ENCODE peak calls at places on chromosomes 4 and X, in six cellular contexts. B is HCT116, G is mesenchymal stem cell, E is fibroblast of lung, D is GM23248, V is astrocyte. U is an unnamed sample. For H3K36me3, the result is how much of the 10 kb centered on the place peaks cover.

GRCh38 chr4:87032884-87033533 is 98.2 kb downstream of the AFF1 start:
- DNase-seq in V (peak), E (peak), D (peak), G (peak), B (no peak), U (peak)

GRCh38 chr4:47664051-47664826 is 173.6 kb downstream of the CORIN start:
- DNase-seq in D (no peak), G (no peak), B (no peak), V (no peak), E (no peak), U (no peak)

GRCh38 chr4:92566284-92566683 is 262.5 kb downstream of the GRID2 start:
- DNase-seq in B (no peak), E (no peak), G (no peak), V (no peak), D (no peak), U (no peak)

GRCh38 chr4:93751410-93751809 is 77.1 kb upstream of the ATOH1 start:
- DNase-seq in G (no peak), B (no peak), V (no peak), D (no peak), E (no peak), U (no peak)

GRCh38 chrX:118495958-118496762 is 545 bp downstream of the DOCK11 start:
- DNase-seq in D (peak), G (peak), E (peak), V (no peak), B (no peak), U (peak)

GRCh38 chr4:2790583-2791517 is 2.0 kb upstream of the SH3BP2 start:
- DNase-seq in D (no peak), B (no peak), G (no peak), V (no peak), E (no peak), U (peak)

GRCh38 chrX:74297766-74298165 is 6.2 kb upstream of the ZCCHC13 start:
- DNase-seq in V (no peak), B (no peak), D (no peak), E (no peak), G (no peak), U (no peak)

GRCh38 chr4:7430965-7431695 is 3.6 kb downstream of the PSAPL1 start:
- DNase-seq in G (no peak), V (no peak), E (no peak), B (no peak), D (no peak), U (peak)

GRCh38 chr4:23728971-23729370 is 160.9 kb downstream of the PPARGC1A start:
- DNase-seq in G (no peak), E (no peak), D (no peak), B (no peak), V (peak), U (no peak)

GRCh38 chr4:25320374-25321172 is 8.0 kb downstream of the ZCCHC4 start:
- DNase-seq in B (no peak), E (peak), V (peak), G (peak), D (peak), U (peak)
- H2AFZ ChIP-seq in B (no peak), E (no peak), V (peak), G (no peak), D (peak), U (peak)

GRCh38 chr4:124526321-124526720 is 186.2 kb downstream of the ANKRD50 start:
- DNase-seq in G (no peak), B (no peak), E (peak), V (no peak), D (no peak), U (no peak)
- H3K4me2 ChIP-seq in G (no peak), B (no peak), E (no peak), V (no peak), D (no peak), U (no peak)

GRCh38 chrX:154441984-154442707 is 1.8 kb upstream of the FAM50A start:
- DNase-seq in D (no peak), V (no peak), G (no peak), E (no peak), B (no peak), U (peak)
- H3K36me3 ChIP-seq in D (under half), V (under half), G (under half), E (under half), B (under half), U (under half)

GRCh38 chrX:150365051-150365952 is 2.2 kb downstream of the MAMLD1 start:
- DNase-seq in E (peak), V (peak), D (peak), G (peak), B (peak), U (peak)

GRCh38 chrX:150364347-150365050 is 1.4 kb downstream of the MAMLD1 start:
- DNase-seq in E (peak), G (peak), V (no peak), D (peak), B (no peak), U (no peak)

GRCh38 chrX:150362599-150363481 is at the start of gene MAMLD1:
- DNase-seq in V (peak), B (peak), G (peak), E (peak), D (peak), U (peak)

GRCh38 chrX:150361777-150362351 is 1.3 kb upstream of the MAMLD1 start:
- DNase-seq in V (peak), B (no peak), E (no peak), G (peak), D (peak), U (peak)

GRCh38 chrX:150363561-150364346 is 637 bp downstream of the MAMLD1 start:
- DNase-seq in G (peak), E (peak), D (peak), B (no peak), V (no peak), U (no peak)
- H2AFZ ChIP-seq in G (no peak), E (no peak), D (peak), B (no peak), V (peak), U (peak)

GRCh38 chr4:88597970-88598369 is 5.7 kb downstream of the HERC3 start:
- DNase-seq in G (no peak), B (no peak), E (no peak), D (no peak), V (no peak), U (no peak)

GRCh38 chr4:88599714-88600113 is 7.4 kb downstream of the HERC3 start:
- DNase-seq in E (no peak), D (no peak), G (no peak), V (peak), B (no peak), U (no peak)

GRCh38 chr4:88604978-88605678 is 12.8 kb downstream of the HERC3 start:
- DNase-seq in E (no peak), B (no peak), G (no peak), D (no peak), V (no peak), U (no peak)

GRCh38 chr4:88599298-88599697 is 7.0 kb downstream of the HERC3 start:
- DNase-seq in D (peak), B (no peak), G (peak), V (peak), E (peak), U (no peak)

GRCh38 chr4:88600129-88600849 is 8.0 kb downstream of the HERC3 start:
- DNase-seq in G (peak), E (peak), V (peak), B (no peak), D (peak), U (no peak)
- H3K4me2 ChIP-seq in G (no peak), E (peak), V (peak), B (no peak), D (peak), U (peak)

GRCh38 chr4:71025654-71026053 is 32.2 kb downstream of the DCK start:
- DNase-seq in B (no peak), D (no peak), V (no peak), E (no peak), G (peak), U (no peak)
- H3K36me3 ChIP-seq in B (under half), D (under half), V (under half), E (under half), G (under half), U (under half)

GRCh38 chr4:85448880-85449763 is 25.8 kb upstream of the ARHGAP24 start:
- DNase-seq in G (no peak), D (no peak), V (no peak), B (no peak), E (no peak), U (no peak)

GRCh38 chr4:85457752-85458467 is 17.0 kb upstream of the ARHGAP24 start:
- DNase-seq in B (no peak), G (peak), V (no peak), E (peak), D (no peak), U (no peak)

GRCh38 chr4:85446462-85446861 is 28.5 kb upstream of the ARHGAP24 start:
- DNase-seq in V (no peak), B (no peak), D (no peak), E (no peak), G (no peak), U (no peak)

GRCh38 chr4:85455942-85456341 is 19.0 kb upstream of the ARHGAP24 start:
- DNase-seq in G (no peak), D (no peak), E (no peak), B (no peak), V (no peak), U (no peak)

DNA sequence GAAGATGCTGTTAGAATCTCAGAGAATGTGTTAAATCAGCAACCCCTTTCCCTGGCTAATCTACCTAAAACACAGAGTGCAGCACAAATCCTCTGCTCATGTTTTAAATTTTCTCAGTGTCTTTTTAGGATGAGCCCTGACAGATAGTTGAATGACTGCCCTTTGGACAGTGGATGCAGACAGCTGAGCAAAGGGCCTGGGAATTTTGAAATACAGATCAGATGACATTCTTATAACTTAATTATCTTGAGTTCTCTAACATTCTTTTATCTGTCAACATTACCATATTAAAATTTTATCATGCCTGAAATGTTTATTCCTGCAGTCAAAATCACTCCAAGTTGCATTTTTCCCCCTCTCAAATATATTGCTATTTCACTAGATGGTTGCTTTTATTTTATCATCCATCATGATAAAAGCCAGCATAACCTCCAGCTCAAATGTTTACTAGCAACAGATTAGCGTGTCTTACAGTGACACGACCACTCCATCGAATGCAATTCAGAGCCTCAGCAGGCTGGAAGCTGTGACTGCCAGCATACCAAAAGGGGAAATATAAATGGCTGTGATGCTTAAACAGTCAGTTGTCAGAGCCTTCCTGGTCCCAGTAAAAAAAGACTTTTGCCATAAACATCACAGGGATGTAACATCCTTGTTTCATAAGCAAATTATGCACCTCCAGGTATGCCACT is 22.7 kb upstream of the ARHGAP24 start:
- DNase-seq in E (no peak), G (no peak), D (no peak), B (no peak), V (no peak), U (no peak)
- H2AFZ ChIP-seq in E (no peak), G (no peak), D (no peak), B (no peak), V (no peak), U (no peak)

DNA sequence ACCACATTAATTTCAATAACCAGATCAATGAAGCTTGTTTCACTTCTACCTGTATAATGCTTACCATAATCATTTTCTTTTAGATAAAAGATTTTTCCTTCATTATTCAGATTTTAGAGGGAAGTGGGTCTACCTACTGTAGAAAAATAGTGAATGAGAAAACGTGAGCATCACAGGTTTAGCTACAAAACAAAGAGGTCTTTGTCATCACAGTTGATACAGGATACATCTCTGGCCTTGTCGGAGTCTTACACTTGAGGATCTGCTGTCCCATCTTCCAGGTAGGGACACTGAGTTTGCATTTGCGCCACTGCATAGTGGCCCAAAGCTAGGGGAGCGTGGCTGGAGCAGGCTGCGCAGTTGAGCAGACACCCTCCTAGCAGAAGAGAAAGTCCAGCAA is 710 bp downstream of the CLDN24 start:
- DNase-seq in D (no peak), B (no peak), E (no peak), V (no peak), G (no peak), U (no peak)
- H3K4me2 ChIP-seq in D (no peak), B (no peak), E (no peak), V (no peak), G (no peak), U (no peak)

DNA sequence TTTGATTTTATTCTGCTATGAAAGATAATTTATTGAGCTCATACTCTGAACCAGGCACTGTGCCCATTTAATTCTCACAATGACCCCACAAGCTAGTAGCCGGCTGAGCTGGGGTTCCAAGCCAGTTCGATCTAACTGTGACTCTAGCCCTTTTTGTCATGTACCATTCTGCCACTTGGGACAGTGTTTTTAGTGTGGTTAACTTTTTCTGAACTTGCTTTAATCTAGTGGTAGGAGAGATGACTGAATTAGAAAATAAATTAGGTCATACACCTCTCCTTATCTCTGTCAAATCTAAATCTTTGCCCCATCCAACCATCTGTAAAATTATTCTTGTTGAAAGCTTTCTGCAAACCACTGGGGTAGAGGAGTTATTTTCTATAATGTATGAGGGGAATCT is 136.0 kb downstream of the CBR4 start:
- DNase-seq in D (no peak), V (no peak), E (no peak), G (no peak), B (no peak), U (no peak)
- H3K36me3 ChIP-seq in D (under half), V (under half), E (under half), G (under half), B (under half), U (half or more)